ENCODE peak calls at places on chromosome 1, in five cellular contexts. One of them, this sample, is unnamed.

GRCh38 chr1:95723346-95723745 is 489.3 kb downstream of the RWDD3 start:
- DNase-seq in brain microvascular endothelial cell: no peak
- DNase-seq in psoas muscle: no peak
- DNase-seq in gastrocnemius medialis: no peak
- DNase-seq in fibroblast of lung: no peak
- DNase-seq in this sample: no peak

GRCh38 chr1:221074325-221074724 is 195.1 kb downstream of the HLX start:
- DNase-seq in gastrocnemius medialis: no peak
- DNase-seq in brain microvascular endothelial cell: no peak
- DNase-seq in psoas muscle: no peak
- DNase-seq in fibroblast of lung: no peak
- DNase-seq in this sample: no peak

GRCh38 chr1:153567621-153568366 is 2.1 kb upstream of the S100A2 start:
- DNase-seq in brain microvascular endothelial cell: no peak
- DNase-seq in gastrocnemius medialis: no peak
- DNase-seq in psoas muscle: no peak
- DNase-seq in fibroblast of lung: peak; percentile 76
- DNase-seq in this sample: no peak

GRCh38 chr1:203702130-203702577 is 62.8 kb upstream of the LAX1 start:
- DNase-seq in brain microvascular endothelial cell: peak; percentile 22
- DNase-seq in fibroblast of lung: peak; percentile 12
- DNase-seq in gastrocnemius medialis: no peak
- DNase-seq in psoas muscle: peak; percentile 29
- DNase-seq in this sample: peak; percentile 42

GRCh38 chr1:228695015-228695955 is 40.0 kb upstream of the RHOU start:
- DNase-seq in brain microvascular endothelial cell: no peak
- DNase-seq in fibroblast of lung: no peak
- DNase-seq in psoas muscle: no peak
- DNase-seq in gastrocnemius medialis: no peak
- DNase-seq in this sample: no peak

GRCh38 chr1:186404454-186405051 is 28.9 kb downstream of the ODR4 start:
- DNase-seq in brain microvascular endothelial cell: peak; percentile 58
- DNase-seq in psoas muscle: no peak
- DNase-seq in gastrocnemius medialis: no peak
- DNase-seq in fibroblast of lung: peak; percentile 47
- DNase-seq in this sample: no peak

GRCh38 chr1:95071539-95071938 is 1.2 kb downstream of the ALG14 start:
- DNase-seq in gastrocnemius medialis: no peak
- DNase-seq in brain microvascular endothelial cell: no peak
- DNase-seq in fibroblast of lung: no peak
- DNase-seq in psoas muscle: no peak
- DNase-seq in this sample: no peak

GRCh38 chr1:53401815-53402745 is 57.1 kb upstream of the DMRTB1 start:
- DNase-seq in fibroblast of lung: no peak
- DNase-seq in gastrocnemius medialis: no peak
- DNase-seq in brain microvascular endothelial cell: no peak
- DNase-seq in psoas muscle: no peak
- DNase-seq in this sample: no peak

GRCh38 chr1:44602675-44603610 is 71.3 kb downstream of the TMEM53 start:
- DNase-seq in brain microvascular endothelial cell: no peak
- DNase-seq in psoas muscle: peak; percentile 55
- DNase-seq in fibroblast of lung: no peak
- DNase-seq in gastrocnemius medialis: peak; percentile 20
- DNase-seq in this sample: no peak

GRCh38 chr1:89855413-89856123 is 34.7 kb downstream of the LRRC8D start:
- DNase-seq in psoas muscle: no peak
- DNase-seq in gastrocnemius medialis: no peak
- DNase-seq in fibroblast of lung: peak; percentile 78
- DNase-seq in brain microvascular endothelial cell: no peak
- DNase-seq in this sample: no peak

GRCh38 chr1:54604572-54605370 is 18.6 kb downstream of the FAM151A start:
- DNase-seq in gastrocnemius medialis: no peak
- DNase-seq in fibroblast of lung: no peak
- DNase-seq in brain microvascular endothelial cell: no peak
- DNase-seq in psoas muscle: no peak
- DNase-seq in this sample: no peak

GRCh38 chr1:32902535-32902920 is 1.3 kb upstream of the TMEM54 start:
- DNase-seq in psoas muscle: no peak
- DNase-seq in brain microvascular endothelial cell: no peak
- DNase-seq in fibroblast of lung: no peak
- DNase-seq in gastrocnemius medialis: no peak
- DNase-seq in this sample: no peak

GRCh38 chr1:6460349-6461236 is 5.4 kb downstream of the TNFRSF25 start:
- DNase-seq in brain microvascular endothelial cell: no peak
- DNase-seq in psoas muscle: no peak
- DNase-seq in gastrocnemius medialis: no peak
- DNase-seq in fibroblast of lung: no peak
- DNase-seq in this sample: no peak

GRCh38 chr1:7366955-7367665 is 404.0 kb upstream of the VAMP3 start:
- DNase-seq in gastrocnemius medialis: no peak
- DNase-seq in brain microvascular endothelial cell: no peak
- DNase-seq in fibroblast of lung: no peak
- DNase-seq in psoas muscle: no peak
- DNase-seq in this sample: no peak

GRCh38 chr1:28801461-28801860 is 10.5 kb upstream of the OPRD1 start:
- DNase-seq in brain microvascular endothelial cell: no peak
- DNase-seq in gastrocnemius medialis: no peak
- DNase-seq in fibroblast of lung: no peak
- DNase-seq in psoas muscle: no peak
- DNase-seq in this sample: no peak

GRCh38 chr1:96358057-96358456 is 363.5 kb upstream of the PTBP2 start:
- DNase-seq in fibroblast of lung: no peak
- DNase-seq in gastrocnemius medialis: no peak
- DNase-seq in psoas muscle: no peak
- DNase-seq in brain microvascular endothelial cell: no peak
- DNase-seq in this sample: no peak

GRCh38 chr1:44603718-44604117 is 70.6 kb downstream of the TMEM53 start:
- DNase-seq in fibroblast of lung: no peak
- DNase-seq in brain microvascular endothelial cell: no peak
- DNase-seq in psoas muscle: no peak
- DNase-seq in gastrocnemius medialis: no peak
- DNase-seq in this sample: no peak

GRCh38 chr1:30901798-30902652 is 6.5 kb downstream of the SDC3 start:
- DNase-seq in psoas muscle: no peak
- DNase-seq in gastrocnemius medialis: no peak
- DNase-seq in fibroblast of lung: peak; percentile 27
- DNase-seq in brain microvascular endothelial cell: no peak
- DNase-seq in this sample: no peak

GRCh38 chr1:89881415-89882058 is 60.7 kb downstream of the LRRC8D start:
- DNase-seq in fibroblast of lung: no peak
- DNase-seq in gastrocnemius medialis: no peak
- DNase-seq in brain microvascular endothelial cell: no peak
- DNase-seq in psoas muscle: no peak
- DNase-seq in this sample: no peak

GRCh38 chr1:228275154-228275434 is 67.2 kb downstream of the OBSCN start:
- DNase-seq in fibroblast of lung: no peak
- DNase-seq in brain microvascular endothelial cell: no peak
- DNase-seq in psoas muscle: no peak
- DNase-seq in gastrocnemius medialis: no peak
- DNase-seq in this sample: no peak

GRCh38 chr1:116724765-116725375 is 29.4 kb upstream of the CD2 start:
- DNase-seq in fibroblast of lung: peak; percentile 47
- DNase-seq in gastrocnemius medialis: no peak
- DNase-seq in psoas muscle: peak; percentile 30
- DNase-seq in brain microvascular endothelial cell: peak; percentile 63
- DNase-seq in this sample: peak; percentile 40

GRCh38 chr1:243447342-243447741 is 191.5 kb downstream of the SDCCAG8 start:
- DNase-seq in gastrocnemius medialis: no peak
- DNase-seq in psoas muscle: peak; percentile 23
- DNase-seq in fibroblast of lung: peak; percentile 40
- DNase-seq in brain microvascular endothelial cell: no peak
- DNase-seq in this sample: no peak

GRCh38 chr1:23402286-23403037 is 22.1 kb downstream of the TCEA3 start:
- DNase-seq in psoas muscle: no peak
- DNase-seq in gastrocnemius medialis: no peak
- DNase-seq in fibroblast of lung: no peak
- DNase-seq in brain microvascular endothelial cell: no peak
- DNase-seq in this sample: no peak

GRCh38 chr1:8603220-8603616 is 214.2 kb downstream of the RERE start:
- DNase-seq in gastrocnemius medialis: no peak
- DNase-seq in fibroblast of lung: peak; percentile 15
- DNase-seq in brain microvascular endothelial cell: no peak
- DNase-seq in psoas muscle: no peak
- DNase-seq in this sample: no peak

GRCh38 chr1:17347769-17348592 is 24.0 kb upstream of the PADI6 start:
- DNase-seq in gastrocnemius medialis: no peak
- DNase-seq in psoas muscle: no peak
- DNase-seq in brain microvascular endothelial cell: peak; percentile 49
- DNase-seq in fibroblast of lung: peak; percentile 69
- DNase-seq in this sample: no peak

GRCh38 chr1:4970532-4970931 is 316.1 kb downstream of the AJAP1 start:
- DNase-seq in gastrocnemius medialis: no peak
- DNase-seq in fibroblast of lung: no peak
- DNase-seq in brain microvascular endothelial cell: no peak
- DNase-seq in psoas muscle: no peak
- DNase-seq in this sample: no peak

GRCh38 chr1:16352842-16353535 is 709 bp upstream of the FBXO42 start:
- DNase-seq in brain microvascular endothelial cell: no peak
- DNase-seq in psoas muscle: no peak
- DNase-seq in gastrocnemius medialis: no peak
- DNase-seq in fibroblast of lung: no peak
- DNase-seq in this sample: no peak

GRCh38 chr1:18257775-18258174 is 150.2 kb downstream of the IGSF21 start:
- DNase-seq in gastrocnemius medialis: no peak
- DNase-seq in fibroblast of lung: no peak
- DNase-seq in brain microvascular endothelial cell: no peak
- DNase-seq in psoas muscle: no peak
- DNase-seq in this sample: no peak

GRCh38 chr1:19484338-19484792 is 974 bp downstream of the CAPZB start:
- DNase-seq in gastrocnemius medialis: no peak
- DNase-seq in psoas muscle: no peak
- DNase-seq in brain microvascular endothelial cell: no peak
- DNase-seq in fibroblast of lung: no peak
- DNase-seq in this sample: no peak

GRCh38 chr1:193799948-193800690 is 613.7 kb upstream of the B3GALT2 start:
- DNase-seq in psoas muscle: no peak
- DNase-seq in brain microvascular endothelial cell: no peak
- DNase-seq in fibroblast of lung: peak; percentile 35
- DNase-seq in gastrocnemius medialis: no peak
- DNase-seq in this sample: no peak

GRCh38 chr1:27598902-27599528 is 4.9 kb downstream of the AHDC1 start:
- DNase-seq in fibroblast of lung: peak; percentile 89
- DNase-seq in brain microvascular endothelial cell: peak; percentile 67
- DNase-seq in gastrocnemius medialis: no peak
- DNase-seq in psoas muscle: peak; percentile 74
- DNase-seq in this sample: no peak

GRCh38 chr1:110490791-110491451 is 28.1 kb downstream of the KCNA10 start:
- DNase-seq in gastrocnemius medialis: no peak
- DNase-seq in fibroblast of lung: no peak
- DNase-seq in psoas muscle: no peak
- DNase-seq in brain microvascular endothelial cell: no peak
- DNase-seq in this sample: no peak

DNA sequence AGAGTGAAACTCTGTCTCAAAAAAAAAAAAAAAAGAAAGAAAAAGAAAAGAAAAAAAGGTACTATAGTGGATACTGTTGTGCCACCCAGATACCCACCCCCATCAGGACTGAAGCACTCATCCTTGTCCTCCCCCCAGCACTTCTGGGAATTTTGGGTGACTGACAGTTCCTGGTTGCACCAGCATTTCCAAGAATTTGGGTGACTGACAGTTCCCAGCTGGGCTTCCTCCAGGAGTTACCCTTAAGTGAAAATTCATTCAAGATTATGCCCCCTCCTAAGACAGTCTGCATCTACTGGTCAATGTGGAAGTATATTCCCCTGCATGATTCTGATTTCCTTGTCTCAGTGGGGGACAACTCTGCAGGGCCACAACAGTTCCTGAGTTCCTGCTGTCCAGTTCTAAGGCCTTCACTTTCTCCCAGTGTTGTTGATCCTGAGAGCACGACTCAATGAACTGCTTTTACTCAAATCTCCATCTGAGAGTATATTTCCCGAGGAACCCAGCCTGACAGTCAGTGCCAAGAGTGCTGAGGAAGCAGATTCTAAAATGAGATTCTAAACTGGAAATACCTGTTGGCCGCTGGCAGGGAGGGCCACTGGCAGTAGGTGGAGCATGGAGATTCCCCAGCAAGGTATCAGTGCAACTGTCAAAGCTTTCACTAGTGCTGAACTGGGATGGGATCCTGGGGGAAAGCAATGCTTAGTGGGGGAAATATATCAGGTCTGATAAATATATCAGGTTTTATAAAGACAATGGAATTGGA is 18.5 kb downstream of the RIIAD1 start:
- DNase-seq in fibroblast of lung: no peak
- DNase-seq in gastrocnemius medialis: no peak
- DNase-seq in brain microvascular endothelial cell: no peak
- DNase-seq in psoas muscle: no peak
- DNase-seq in this sample: no peak
- TF ChIP-seq CTCF in fibroblast of lung: no peak
- TF ChIP-seq CTCF in gastrocnemius medialis: no peak
- TF ChIP-seq CTCF in brain microvascular endothelial cell: no peak
- TF ChIP-seq CTCF in psoas muscle: no peak
- TF ChIP-seq CTCF in this sample: no peak

DNA sequence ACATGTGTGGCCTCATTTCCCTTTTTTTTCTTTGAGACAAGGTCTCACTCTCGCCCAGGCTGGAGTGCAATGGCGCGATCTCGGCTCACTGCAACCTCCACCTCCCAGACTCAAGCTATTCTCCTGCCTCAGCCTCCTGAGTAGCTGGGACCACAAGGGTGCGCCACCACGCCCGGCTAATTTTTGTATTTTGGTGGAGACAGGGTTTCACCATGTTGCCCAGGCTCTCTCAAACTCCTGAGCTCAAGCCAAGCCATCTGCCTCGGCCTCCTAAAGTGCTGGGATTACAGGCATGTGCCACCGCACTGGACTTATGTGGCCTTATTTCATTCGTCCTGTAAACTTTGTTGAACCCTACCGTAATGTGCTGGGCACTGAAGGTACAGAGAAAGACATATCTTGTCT is 569 bp upstream of the WARS2 start:
- DNase-seq in fibroblast of lung: no peak
- DNase-seq in gastrocnemius medialis: no peak
- DNase-seq in brain microvascular endothelial cell: peak; percentile 17
- DNase-seq in psoas muscle: peak; percentile 28
- DNase-seq in this sample: peak; percentile 18
- H3K27ac ChIP-seq in fibroblast of lung: peak overlapping the region; percentile 99
- H3K27ac ChIP-seq in gastrocnemius medialis: peak overlapping the region; percentile 94
- H3K27ac ChIP-seq in brain microvascular endothelial cell: peak overlapping the region; percentile 98
- H3K27ac ChIP-seq in psoas muscle: peak overlapping the region; percentile 99
- H3K27ac ChIP-seq in this sample: peak overlapping the region; percentile 98

DNA sequence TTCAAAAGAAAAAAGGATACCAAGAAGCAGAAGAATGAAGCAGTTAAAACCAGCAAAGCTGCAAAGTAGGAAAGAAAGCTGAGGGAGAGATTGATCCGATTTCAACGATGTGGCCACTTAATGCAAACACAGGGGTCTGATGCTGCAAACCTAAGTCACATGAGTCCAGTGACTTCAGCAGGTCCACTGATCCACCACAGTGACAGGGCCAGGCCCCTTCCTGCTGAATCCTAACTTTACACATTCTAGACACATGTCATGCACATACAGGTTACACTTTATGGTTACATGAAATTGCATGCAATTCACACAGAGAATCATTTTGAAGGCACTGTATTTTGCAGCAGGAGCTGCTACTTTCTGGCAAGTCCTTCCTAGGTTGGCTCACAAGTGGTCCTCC is 59.0 kb upstream of the LBR start:
- DNase-seq in gastrocnemius medialis: no peak
- DNase-seq in psoas muscle: no peak
- DNase-seq in fibroblast of lung: no peak
- DNase-seq in brain microvascular endothelial cell: no peak
- DNase-seq in this sample: no peak
- TF ChIP-seq CTCF in gastrocnemius medialis: no peak
- TF ChIP-seq CTCF in psoas muscle: no peak
- TF ChIP-seq CTCF in fibroblast of lung: no peak
- TF ChIP-seq CTCF in brain microvascular endothelial cell: no peak
- TF ChIP-seq CTCF in this sample: no peak

GRCh38 chr1:59071289-59071688 is 225.6 kb upstream of the FGGY start:
- DNase-seq in brain microvascular endothelial cell: no peak
- DNase-seq in gastrocnemius medialis: no peak
- DNase-seq in psoas muscle: no peak
- DNase-seq in fibroblast of lung: no peak
- DNase-seq in this sample: no peak
- H3K27ac ChIP-seq in brain microvascular endothelial cell: no peak overlapping the region
- H3K27ac ChIP-seq in gastrocnemius medialis: no peak overlapping the region
- H3K27ac ChIP-seq in psoas muscle: no peak overlapping the region
- H3K27ac ChIP-seq in fibroblast of lung: no peak overlapping the region
- H3K27ac ChIP-seq in this sample: no peak overlapping the region